ENCODE peak calls at places on chromosome 2, in six cellular contexts. P, R, N, Q, H and E are unnamed samples.

GRCh38 chr2:204967199-204967995 is 422.1 kb downstream of the PARD3B start:
- DNase-seq in N (no peak), H (no peak), P (peak; percentile 77), Q (peak; percentile 63), R (no peak), E (no peak)

GRCh38 chr2:12326449-12327190 is 390.1 kb upstream of the TRIB2 start:
- DNase-seq in R (no peak), H (peak; percentile 62), Q (no peak), N (no peak), P (no peak), E (peak; percentile 23)

GRCh38 chr2:102603904-102604303 is 15.4 kb upstream of the SLC9A2 start:
- DNase-seq in R (no peak), N (no peak), P (no peak), H (no peak), Q (no peak), E (no peak)

GRCh38 chr2:24886114-24886501 is 33.9 kb downstream of the ADCY3 start:
- DNase-seq in Q (no peak), H (no peak), N (no peak), R (no peak), P (no peak), E (no peak)

GRCh38 chr2:219175928-219176817 is 552 bp downstream of the CNPPD1 start:
- DNase-seq in Q (no peak), P (peak; percentile 15), H (no peak), N (peak; percentile 75), R (peak; percentile 74), E (peak; percentile 83)

GRCh38 chr2:178482437-178482836 is 2.2 kb downstream of the PLEKHA3 start:
- DNase-seq in Q (no peak), R (no peak), H (peak; percentile 8), P (no peak), N (no peak), E (no peak)

GRCh38 chr2:52340185-52340584 is 1308.3 kb upstream of the NRXN1 start:
- DNase-seq in N (no peak), H (peak; percentile 17), Q (no peak), P (no peak), R (no peak), E (no peak)

GRCh38 chr2:181846840-181847554 is 44.5 kb upstream of the ITPRID2 start:
- DNase-seq in P (no peak), R (no peak), N (no peak), Q (no peak), H (no peak), E (no peak)

GRCh38 chr2:100416939-100417744 is at the start of gene CHST10:
- DNase-seq in P (peak; percentile 21), R (peak; percentile 67), H (peak; percentile 73), N (peak; percentile 50), Q (peak; percentile 41), E (peak; percentile 92)

GRCh38 chr2:233746475-233747282 is 13.4 kb upstream of the UGT1A1 start:
- DNase-seq in N (no peak), H (no peak), P (no peak), R (no peak), Q (no peak), E (no peak)

GRCh38 chr2:158741631-158742030 is 53.5 kb upstream of the DAPL1 start:
- DNase-seq in H (no peak), N (no peak), P (no peak), R (no peak), Q (no peak), E (no peak)

GRCh38 chr2:68819556-68819955 is 51.6 kb downstream of the BMP10 start:
- DNase-seq in P (no peak), R (no peak), H (no peak), Q (no peak), N (no peak), E (no peak)

GRCh38 chr2:77999376-77999775 is 477.2 kb upstream of the LRRTM4 start:
- DNase-seq in N (no peak), H (no peak), P (no peak), Q (no peak), R (no peak), E (no peak)

GRCh38 chr2:222756362-222756831 is 84.9 kb downstream of the MOGAT1 start:
- DNase-seq in H (no peak), P (no peak), R (no peak), Q (no peak), N (no peak), E (no peak)

GRCh38 chr2:217045725-217046475 is 186.0 kb upstream of the TNP1 start:
- DNase-seq in N (no peak), P (no peak), R (no peak), Q (no peak), H (no peak), E (no peak)

GRCh38 chr2:238914648-238915015 is 66.7 kb downstream of the TWIST2 start:
- DNase-seq in P (no peak), Q (no peak), H (no peak), N (no peak), R (no peak), E (no peak)

GRCh38 chr2:75539955-75540716 is 20.6 kb downstream of the EVA1A start:
- DNase-seq in N (no peak), H (no peak), Q (no peak), R (no peak), P (no peak), E (no peak)

GRCh38 chr2:148719195-148719749 is 74.7 kb downstream of the EPC2 start:
- DNase-seq in P (no peak), N (no peak), R (no peak), H (no peak), Q (no peak), E (no peak)

GRCh38 chr2:126664234-126664633 is 8.3 kb downstream of the GYPC start:
- DNase-seq in P (peak; percentile 30), H (no peak), N (no peak), Q (peak; percentile 70), R (no peak), E (peak; percentile 7)

GRCh38 chr2:212831671-212832199 is 293.1 kb upstream of the ERBB4 start:
- DNase-seq in P (no peak), Q (no peak), H (no peak), R (no peak), N (no peak), E (peak; percentile 21)

GRCh38 chr2:8416836-8417832 is 264.7 kb upstream of the ID2 start:
- DNase-seq in R (no peak), H (no peak), Q (peak; percentile 27), P (no peak), N (no peak), E (no peak)
- H3K4me3 ChIP-seq in R (no peak overlapping the region), H (no peak overlapping the region), Q (no peak overlapping the region), P (no peak overlapping the region), N (no peak overlapping the region), E (no peak overlapping the region)

GRCh38 chr2:191012845-191013616 is 940 bp downstream of the STAT1 start:
- DNase-seq in P (no peak), H (no peak), R (no peak), Q (no peak), N (no peak), E (peak; percentile 21)

GRCh38 chr2:191013617-191013875 is 425 bp downstream of the STAT1 start:
- DNase-seq in R (no peak), P (no peak), Q (no peak), H (peak; percentile 11), N (no peak), E (no peak)

GRCh38 chr2:191014653-191015020 is 666 bp upstream of the STAT1 start:
- DNase-seq in N (no peak), H (no peak), Q (no peak), P (no peak), R (no peak), E (peak; percentile 8)

GRCh38 chr2:191015229-191015628 is 1.3 kb upstream of the STAT1 start:
- DNase-seq in N (no peak), H (no peak), R (no peak), Q (no peak), P (no peak), E (no peak)

GRCh38 chr2:191013876-191014652 is at the start of gene STAT1:
- DNase-seq in Q (peak; percentile 84), P (peak; percentile 96), H (peak; percentile 94), R (peak; percentile 96), N (peak; percentile 98), E (peak; percentile 98)
- H3K4me3 ChIP-seq in Q (peak within 1 kb of the TSS; percentile 94), P (peak within 1 kb of the TSS; percentile 92), H (peak within 1 kb of the TSS; percentile 74), R (peak within 1 kb of the TSS; percentile 91), N (peak within 1 kb of the TSS; percentile 69), E (peak within 1 kb of the TSS; percentile 87)

DNA sequence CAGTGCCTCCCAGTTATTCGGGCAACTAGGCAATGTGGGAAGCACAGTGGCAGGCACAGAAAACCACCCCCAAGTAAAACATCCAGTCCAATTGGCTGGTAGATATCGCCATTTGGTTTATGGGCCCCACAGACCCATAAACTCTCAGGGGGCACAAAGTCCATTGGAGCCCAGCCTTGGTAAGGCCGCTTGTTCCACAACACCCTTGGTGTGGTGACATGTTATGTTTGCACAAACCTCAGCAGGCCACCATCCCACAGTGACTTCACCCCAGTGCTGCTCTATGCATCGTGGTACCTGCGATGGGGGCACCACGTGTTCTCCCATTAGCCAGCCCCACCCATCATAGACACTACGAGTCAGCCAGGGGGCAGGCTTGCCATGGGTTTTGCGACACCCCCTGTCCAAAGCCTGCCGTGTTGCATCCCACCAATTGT is 18.5 kb downstream of the PHOSPHO2 start:
- DNase-seq in N (peak; percentile 81), P (no peak), R (no peak), H (no peak), Q (no peak), E (no peak)
- H3K4me3 ChIP-seq in N (no peak overlapping the region), P (no peak overlapping the region), R (no peak overlapping the region), H (no peak overlapping the region), Q (no peak overlapping the region), E (no peak overlapping the region)

DNA sequence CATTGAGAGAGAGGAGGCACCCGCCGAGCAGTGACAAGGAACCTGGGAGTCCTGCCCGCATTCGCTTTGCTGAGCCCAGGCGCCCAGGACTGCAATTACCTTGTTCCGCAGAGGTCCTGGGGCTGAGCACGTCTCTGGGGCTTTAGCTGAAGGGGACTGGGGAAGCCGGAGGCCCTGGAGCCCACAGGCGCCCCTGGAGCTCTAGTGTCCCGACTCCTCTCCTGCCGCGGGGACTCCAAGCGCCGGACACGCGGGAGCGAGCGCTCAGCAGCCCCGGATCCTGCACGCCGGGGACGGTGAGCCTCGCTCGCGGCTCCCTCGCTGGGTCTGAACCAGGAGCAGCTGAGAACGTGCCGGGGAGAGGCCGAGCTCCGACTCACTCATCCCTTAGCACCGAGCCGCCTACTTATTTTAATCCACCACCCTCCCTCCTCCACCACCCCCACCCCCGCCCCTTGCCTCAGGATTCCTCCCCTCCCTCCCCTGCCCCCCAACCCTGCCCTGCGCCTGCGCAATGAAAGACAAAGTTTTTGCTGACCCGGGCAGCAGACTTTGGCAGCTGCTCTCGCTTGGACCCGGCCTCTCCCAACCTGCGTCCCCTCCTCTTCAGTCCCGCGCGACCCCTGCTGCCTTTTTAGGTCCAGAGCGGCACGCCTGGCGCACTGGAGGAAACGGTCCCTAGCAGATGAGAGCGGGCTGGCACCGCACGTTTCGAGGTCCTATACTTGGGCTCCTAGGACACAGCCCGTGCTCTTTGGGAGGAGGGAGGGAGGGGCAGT is at the start of gene OSR1:
- DNase-seq in N (peak; percentile 66), R (peak; percentile 85), Q (no peak), P (peak; percentile 30), H (peak; percentile 84), E (peak; percentile 94)
- H3K4me3 ChIP-seq in N (peak within 1 kb of the TSS; percentile 9), R (peak within 1 kb of the TSS; percentile 79), Q (no peak within 1 kb of the TSS), P (no peak within 1 kb of the TSS), H (peak within 1 kb of the TSS; percentile 76), E (peak within 1 kb of the TSS; percentile 40)